ENCODE peak calls at places on chromosomes 16 and 17, in ten cellular contexts. O is H1; T is astrocyte of the cerebellum; N is IMR-90; B is ovary; F is kidney epithelial cell; L is H7; A is CD4-positive, alpha-beta memory T cell; C is Jurkat, Clone E6-1; V is naive thymus-derived CD4-positive, alpha-beta T cell. K is an unnamed sample.

GRCh38 chr17:21286066-21286770 is 1.7 kb downstream of the MAP2K3 start:
- DNase-seq in O (no peak), T (peak), N (peak), B (peak), F (peak), L (peak), A (peak), C (no peak), V (no peak), K (no peak)

GRCh38 chr16:30010817-30011504 is at the start of gene DOC2A:
- DNase-seq in O (peak), T (no peak), N (no peak), B (no peak), F (no peak), L (peak), A (no peak), C (peak), V (peak), K (no peak)

GRCh38 chr16:56608876-56609462 is 585 bp downstream of the MT2A start:
- DNase-seq in O (no peak), T (no peak), N (no peak), B (no peak), F (no peak), L (no peak), A (no peak), C (no peak), V (no peak), K (no peak)

GRCh38 chr16:477758-478157 is 49.8 kb upstream of the CAPN15 start:
- DNase-seq in O (no peak), T (no peak), N (no peak), B (no peak), F (peak), L (peak), A (no peak), C (no peak), V (no peak), K (no peak)

GRCh38 chr16:57271063-57271345 is 13.5 kb downstream of the PLLP start:
- DNase-seq in O (no peak), T (no peak), N (no peak), B (no peak), F (no peak), L (peak), A (no peak), C (no peak), V (no peak), K (no peak)

GRCh38 chr16:6573577-6573976 is 759.1 kb upstream of the RBFOX1 start:
- DNase-seq in O (peak), T (no peak), N (no peak), B (no peak), F (no peak), L (peak), A (peak), C (no peak), V (no peak), K (no peak)

GRCh38 chr17:60102632-60103047 is 23.9 kb upstream of the HEATR6 start:
- DNase-seq in O (no peak), T (no peak), N (peak), B (no peak), F (no peak), L (no peak), A (no peak), C (no peak), V (no peak), K (no peak)

GRCh38 chr17:35390663-35391062 is 17.2 kb upstream of the SLFN11 start:
- DNase-seq in O (no peak), T (no peak), N (no peak), B (no peak), F (no peak), L (no peak), A (no peak), C (no peak), V (no peak), K (no peak)

GRCh38 chr17:72603346-72604242 is 482.8 kb downstream of the SOX9 start:
- DNase-seq in O (no peak), T (peak), N (peak), B (no peak), F (peak), L (no peak), A (no peak), C (no peak), V (no peak), K (no peak)

GRCh38 chr17:7982171-7982570 is 20.2 kb upstream of the GUCY2D start:
- DNase-seq in O (no peak), T (no peak), N (peak), B (no peak), F (no peak), L (no peak), A (no peak), C (no peak), V (no peak), K (no peak)

GRCh38 chr16:28009586-28010373 is 53.7 kb downstream of the GSG1L start:
- DNase-seq in O (no peak), T (no peak), N (no peak), B (no peak), F (no peak), L (no peak), A (no peak), C (no peak), V (no peak), K (no peak)

GRCh38 chr16:82748026-82748425 is 121.3 kb downstream of the CDH13 start:
- DNase-seq in O (no peak), T (peak), N (peak), B (no peak), F (no peak), L (no peak), A (no peak), C (no peak), V (no peak), K (no peak)

GRCh38 chr17:40432864-40433528 is 10.3 kb upstream of the IGFBP4 start:
- DNase-seq in O (no peak), T (no peak), N (peak), B (no peak), F (no peak), L (no peak), A (no peak), C (no peak), V (no peak), K (no peak)

GRCh38 chr17:67521773-67522069 is 144.6 kb downstream of the PITPNC1 start:
- DNase-seq in O (no peak), T (no peak), N (no peak), B (no peak), F (no peak), L (no peak), A (no peak), C (no peak), V (no peak), K (no peak)

GRCh38 chr17:38693700-38694329 is 11.3 kb upstream of the MLLT6 start:
- DNase-seq in O (no peak), T (no peak), N (peak), B (peak), F (no peak), L (no peak), A (no peak), C (no peak), V (no peak), K (no peak)

GRCh38 chr17:44203731-44204452 is 4.2 kb upstream of the ATXN7L3 start:
- DNase-seq in O (peak), T (no peak), N (peak), B (no peak), F (no peak), L (peak), A (peak), C (peak), V (peak), K (no peak)

GRCh38 chr17:58345500-58345899 is 6.5 kb downstream of the SUPT4H1 start:
- DNase-seq in O (no peak), T (no peak), N (no peak), B (no peak), F (no peak), L (no peak), A (no peak), C (no peak), V (no peak), K (no peak)

GRCh38 chr16:87447323-87447722 is 45.5 kb downstream of the ZCCHC14 start:
- DNase-seq in O (no peak), T (peak), N (peak), B (no peak), F (no peak), L (no peak), A (no peak), C (no peak), V (no peak), K (no peak)

GRCh38 chr17:80755650-80756405 is 211.2 kb downstream of the RPTOR start:
- DNase-seq in O (no peak), T (no peak), N (no peak), B (no peak), F (no peak), L (peak), A (no peak), C (peak), V (no peak), K (no peak)

GRCh38 chr16:73735018-73735417 is 561.6 kb upstream of the PSMD7 start:
- DNase-seq in O (no peak), T (peak), N (peak), B (no peak), F (peak), L (no peak), A (no peak), C (no peak), V (no peak), K (no peak)

GRCh38 chr17:57357830-57358426 is 101.6 kb downstream of the MSI2 start:
- DNase-seq in O (no peak), T (no peak), N (no peak), B (no peak), F (no peak), L (no peak), A (no peak), C (peak), V (no peak), K (no peak)

GRCh38 chr17:42182927-42183734 is 2.1 kb downstream of the HCRT start:
- DNase-seq in O (no peak), T (no peak), N (peak), B (no peak), F (no peak), L (no peak), A (no peak), C (no peak), V (no peak), K (no peak)

GRCh38 chr16:67537270-67537635 is 8.6 kb downstream of the RIPOR1 start:
- DNase-seq in O (peak), T (no peak), N (peak), B (peak), F (no peak), L (peak), A (peak), C (no peak), V (no peak), K (no peak)

GRCh38 chr17:28760987-28761562 is 17.3 kb downstream of the TRAF4 start:
- DNase-seq in O (peak), T (peak), N (peak), B (no peak), F (no peak), L (peak), A (no peak), C (no peak), V (no peak), K (no peak)

GRCh38 chr17:8430966-8431365 is 4.7 kb upstream of the NDEL1 start:
- DNase-seq in O (no peak), T (peak), N (peak), B (peak), F (no peak), L (no peak), A (no peak), C (no peak), V (no peak), K (no peak)

GRCh38 chr16:89004209-89004831 is 27.3 kb upstream of the CBFA2T3 start:
- DNase-seq in O (peak), T (no peak), N (no peak), B (peak), F (no peak), L (no peak), A (no peak), C (peak), V (no peak), K (no peak)

GRCh38 chr17:36741019-36741902 is 139.9 kb downstream of the MRM1 start:
- DNase-seq in O (no peak), T (no peak), N (no peak), B (no peak), F (no peak), L (no peak), A (no peak), C (no peak), V (no peak), K (no peak)

GRCh38 chr16:649646-650045 is 481 bp downstream of the WDR90 start:
- DNase-seq in O (no peak), T (no peak), N (no peak), B (no peak), F (no peak), L (peak), A (no peak), C (no peak), V (no peak), K (no peak)

GRCh38 chr16:2598723-2599122 is 60.9 kb downstream of the PDPK1 start:
- DNase-seq in O (no peak), T (no peak), N (no peak), B (peak), F (no peak), L (peak), A (no peak), C (no peak), V (no peak), K (no peak)

GRCh38 chr16:21218135-21218534 is 6.8 kb upstream of the ZP2 start:
- DNase-seq in O (no peak), T (no peak), N (no peak), B (no peak), F (peak), L (no peak), A (no peak), C (no peak), V (no peak), K (no peak)

GRCh38 chr17:56834380-56835258 is 668 bp downstream of the DGKE start:
- DNase-seq in O (peak), T (no peak), N (peak), B (no peak), F (no peak), L (peak), A (peak), C (no peak), V (peak), K (no peak)

GRCh38 chr17:73786286-73786743 is 142.1 kb upstream of the SDK2 start:
- DNase-seq in O (peak), T (no peak), N (no peak), B (no peak), F (no peak), L (peak), A (no peak), C (no peak), V (no peak), K (no peak)

GRCh38 chr17:75130632-75131277 is 787 bp downstream of the NT5C start:
- DNase-seq in O (peak), T (peak), N (peak), B (peak), F (no peak), L (peak), A (peak), C (peak), V (peak), K (no peak)

GRCh38 chr16:234468-235305 is at the start of gene FAM234A:
- DNase-seq in O (peak), T (peak), N (peak), B (peak), F (peak), L (peak), A (peak), C (peak), V (peak), K (peak)

GRCh38 chr17:15260376-15261062 is 4.6 kb downstream of the PMP22 start:
- DNase-seq in O (peak), T (peak), N (peak), B (peak), F (no peak), L (peak), A (no peak), C (no peak), V (peak), K (no peak)

GRCh38 chr17:68355093-68355492 is 63.8 kb downstream of the ARSG start:
- DNase-seq in O (no peak), T (no peak), N (peak), B (no peak), F (no peak), L (no peak), A (no peak), C (no peak), V (no peak), K (no peak)

GRCh38 chr17:40352779-40353394 is 11.7 kb downstream of the GJD3 start:
- DNase-seq in O (no peak), T (no peak), N (no peak), B (no peak), F (no peak), L (peak), A (no peak), C (no peak), V (no peak), K (no peak)

GRCh38 chr16:4813251-4814003 is 11.0 kb upstream of the ROGDI start:
- DNase-seq in O (no peak), T (no peak), N (no peak), B (no peak), F (no peak), L (no peak), A (no peak), C (no peak), V (no peak), K (no peak)
- H3K4me3 ChIP-seq in O (no peak), T (no peak), N (no peak), B (no peak), F (no peak), L (no peak), A (no peak), C (no peak), V (no peak), K (no peak)

DNA sequence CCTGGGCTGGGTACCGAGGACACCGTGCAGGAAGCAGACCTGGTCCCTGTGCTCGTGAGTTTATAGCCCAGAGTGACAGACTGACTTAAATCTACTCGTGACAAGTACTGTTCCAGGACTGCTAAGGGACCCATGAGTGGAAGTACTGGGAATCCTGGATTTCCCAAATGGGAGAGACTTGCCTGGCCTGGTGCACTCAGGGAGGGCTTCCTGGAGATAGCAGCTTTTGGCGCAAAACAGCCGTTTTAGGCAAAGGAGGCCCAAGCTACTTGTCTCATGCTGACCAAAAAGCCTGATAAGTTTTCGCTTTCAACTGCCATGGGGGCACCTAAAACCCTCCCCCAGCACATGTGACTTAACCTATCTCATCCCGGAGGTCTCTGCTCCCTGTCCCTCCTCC is 51.4 kb downstream of the ATP2C2 start:
- DNase-seq in O (no peak), T (no peak), N (no peak), B (no peak), F (no peak), L (no peak), A (no peak), C (no peak), V (no peak), K (no peak)
- H3K4me3 ChIP-seq in O (no peak), T (no peak), N (no peak), B (no peak), F (no peak), L (no peak), A (no peak), C (no peak), V (no peak), K (no peak)

DNA sequence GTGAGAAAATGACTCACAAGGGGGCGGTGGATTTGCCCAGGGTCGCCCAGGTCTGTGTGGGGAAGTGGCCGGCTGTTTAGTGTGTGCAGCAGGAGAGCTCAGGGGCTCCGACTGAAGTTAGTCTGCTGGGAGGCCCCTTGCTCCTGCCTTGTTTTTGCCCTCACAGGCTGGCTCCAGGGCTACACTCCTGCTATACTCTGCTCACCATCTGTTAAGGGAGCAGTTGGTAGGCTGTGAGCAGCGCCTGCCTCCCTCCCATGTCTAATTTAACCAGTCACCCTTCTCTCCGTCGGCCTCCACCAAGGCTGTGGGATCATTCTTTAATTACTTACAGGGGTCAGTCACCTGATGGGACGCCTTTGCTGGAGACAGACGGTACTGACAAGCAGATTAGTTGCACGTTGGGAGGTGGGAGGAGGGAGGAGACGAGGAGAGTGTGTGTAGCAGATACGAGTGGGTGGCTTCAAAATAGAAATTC is 35.5 kb downstream of the KSR1 start:
- DNase-seq in O (no peak), T (no peak), N (no peak), B (no peak), F (no peak), L (no peak), A (no peak), C (no peak), V (no peak), K (no peak)
- H3K4me3 ChIP-seq in O (no peak), T (no peak), N (no peak), B (no peak), F (no peak), L (no peak), A (no peak), C (no peak), V (no peak), K (no peak)

GRCh38 chr17:1905190-1905919 is 75.5 kb downstream of the RPA1 start:
- DNase-seq in O (no peak), T (no peak), N (no peak), B (no peak), F (no peak), L (no peak), A (no peak), C (no peak), V (no peak), K (no peak)

GRCh38 chr17:1907818-1908698 is 78.3 kb downstream of the RPA1 start:
- DNase-seq in O (peak), T (peak), N (peak), B (peak), F (no peak), L (peak), A (no peak), C (no peak), V (peak), K (no peak)

GRCh38 chr17:1907216-1907631 is 77.4 kb downstream of the RPA1 start:
- DNase-seq in O (no peak), T (no peak), N (no peak), B (no peak), F (no peak), L (no peak), A (no peak), C (no peak), V (no peak), K (no peak)

GRCh38 chr17:1906622-1907021 is 76.8 kb downstream of the RPA1 start:
- DNase-seq in O (no peak), T (no peak), N (no peak), B (no peak), F (no peak), L (no peak), A (no peak), C (no peak), V (no peak), K (no peak)

DNA sequence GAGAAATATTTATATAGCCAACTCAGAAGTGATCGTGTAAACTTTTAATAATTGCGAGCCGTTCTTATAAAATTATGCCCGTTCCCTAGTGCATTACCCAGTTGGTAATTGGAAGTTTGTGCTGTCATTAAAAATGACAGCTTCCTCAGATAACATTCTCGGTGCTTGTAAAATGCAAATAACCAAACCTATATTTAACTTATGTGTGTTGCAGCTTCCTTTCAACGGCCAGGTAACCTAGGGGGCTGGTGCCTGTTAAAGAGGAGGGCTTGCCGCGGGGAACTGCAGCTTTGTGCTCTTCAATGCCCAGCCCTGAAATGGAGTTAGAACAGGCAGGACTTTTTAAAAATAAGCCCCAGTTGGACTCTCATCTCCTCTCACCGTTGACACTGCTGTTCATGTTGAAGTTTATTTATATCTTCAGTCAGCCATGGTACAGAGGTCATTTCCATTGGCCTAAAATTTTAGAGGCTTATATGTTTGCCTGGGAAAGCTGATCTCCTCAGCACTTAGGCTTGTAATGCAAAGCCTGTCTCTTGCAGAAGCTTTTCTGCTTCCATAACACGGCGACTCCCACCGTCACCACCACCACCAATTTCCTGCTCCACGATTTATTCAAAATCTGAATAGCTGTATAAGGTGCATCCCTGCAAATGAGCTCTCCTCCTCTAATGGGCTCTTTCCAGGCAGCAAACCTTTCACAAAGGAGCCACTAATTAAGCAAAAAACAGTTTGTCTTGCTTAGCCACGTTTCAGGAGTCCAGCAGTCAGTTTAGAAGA is 74.7 kb downstream of the RPA1 start:
- DNase-seq in O (no peak), T (no peak), N (no peak), B (no peak), F (no peak), L (no peak), A (no peak), C (no peak), V (no peak), K (no peak)
- H3K4me3 ChIP-seq in O (no peak), T (no peak), N (no peak), B (no peak), F (no peak), L (no peak), A (no peak), C (no peak), V (no peak), K (no peak)